ENCODE peak calls at places on chromosomes 4 and X, in five cellular contexts. T is colonic mucosa, I is Right ventricle myocardium superior, Z is fibroblast of the aortic adventitia, M is body of pancreas. G is an unnamed sample.

GRCh38 chr4:127916512-127916911 is 35.8 kb downstream of the PLK4 start:
- DNase-seq in T (no peak), I (no peak), Z (no peak), M (no peak), G (no peak)

GRCh38 chr4:6694177-6694901 is 661 bp downstream of the S100P start:
- DNase-seq in T (no peak), I (no peak), Z (no peak), M (no peak), G (no peak)

GRCh38 chrX:22247169-22247568 is 25.5 kb upstream of the CBLL2 start:
- DNase-seq in T (no peak), I (no peak), Z (peak), M (no peak), G (no peak)

GRCh38 chr4:16532240-16532990 is 306.1 kb upstream of the TAPT1 start:
- DNase-seq in T (no peak), I (no peak), Z (peak), M (peak), G (no peak)

GRCh38 chrX:50081282-50081955 is 119.4 kb downstream of the AKAP4 start:
- DNase-seq in T (peak), I (peak), Z (peak), M (peak), G (no peak)

GRCh38 chr4:1380368-1381151 is 25.7 kb downstream of the NKX1-1 start:
- DNase-seq in T (no peak), I (peak), Z (no peak), M (no peak), G (no peak)

GRCh38 chr4:170026253-170026991 is at the start of gene MFAP3L:
- DNase-seq in T (peak), I (peak), Z (peak), M (peak), G (no peak)

GRCh38 chr4:825063-825968 is 613 bp downstream of the CPLX1 start:
- DNase-seq in T (no peak), I (no peak), Z (no peak), M (no peak), G (no peak)

GRCh38 chrX:11665144-11666040 is at the start of gene ARHGAP6:
- DNase-seq in T (peak), I (peak), Z (peak), M (peak), G (no peak)

GRCh38 chrX:52341493-52341892 is 27.3 kb upstream of the XAGE2 start:
- DNase-seq in T (no peak), I (no peak), Z (no peak), M (no peak), G (no peak)

GRCh38 chr4:2925931-2926860 is 37.0 kb downstream of the NOP14 start:
- DNase-seq in T (no peak), I (peak), Z (no peak), M (no peak), G (no peak)

GRCh38 chr4:7046971-7047370 is 3.8 kb downstream of the TADA2B start:
- DNase-seq in T (no peak), I (no peak), Z (no peak), M (no peak), G (no peak)

GRCh38 chr4:140943887-140944515 is 187.8 kb upstream of the TBC1D9 start:
- DNase-seq in T (no peak), I (no peak), Z (peak), M (no peak), G (no peak)

GRCh38 chrX:78165425-78165824 is 26.0 kb upstream of the TAF9B start:
- DNase-seq in T (no peak), I (no peak), Z (no peak), M (no peak), G (no peak)

GRCh38 chr4:16516796-16517413 is 290.6 kb upstream of the TAPT1 start:
- DNase-seq in T (peak), I (no peak), Z (peak), M (peak), G (no peak)

GRCh38 chrX:56745019-56745418 is 16.0 kb downstream of the NBDY start:
- DNase-seq in T (no peak), I (no peak), Z (peak), M (no peak), G (no peak)

GRCh38 chr4:15443770-15444169 is 15.9 kb downstream of the C1QTNF7 start:
- DNase-seq in T (no peak), I (no peak), Z (no peak), M (no peak), G (no peak)

GRCh38 chr4:147749811-147750321 is 18.0 kb downstream of the ARHGAP10 start:
- DNase-seq in T (no peak), I (no peak), Z (no peak), M (no peak), G (no peak)

GRCh38 chr4:139279723-139280620 is at the start of gene MGARP:
- DNase-seq in T (no peak), I (peak), Z (no peak), M (no peak), G (no peak)

GRCh38 chrX:9434151-9434550 is 30.7 kb upstream of the TBL1X start:
- DNase-seq in T (no peak), I (no peak), Z (no peak), M (no peak), G (no peak)

GRCh38 chr4:112895785-112896184 is 153.7 kb upstream of the ANK2 start:
- DNase-seq in T (no peak), I (no peak), Z (peak), M (no peak), G (no peak)

GRCh38 chr4:7581477-7581876 is 146.7 kb upstream of the PSAPL1 start:
- DNase-seq in T (no peak), I (no peak), Z (peak), M (no peak), G (no peak)

G was measured in vagina.